ENCODE peak calls at places on chromosomes 16 and 17, in seven cellular contexts. T is activated CD8-positive, alpha-beta memory T cell treated with anti-CD3 and anti-CD28 coated beads for 1 hour; C is RKO; F is neuronal stem cell; K is putamen; U is ELR; L is stimulated activated CD4-positive, alpha-beta T cell treated with anti-CD3 and anti-CD28 coated beads, Interleukin-12 subunit alpha, Interleukin-12 subunit beta, amount 100 ng/mL, for 4 hours. I is an unnamed sample.

GRCh38 chr16:30748634-30749445 is 615 bp downstream of the PHKG2 start:
- DNase-seq in C (peak), F (peak), U (peak), K (no peak), T (no peak), L (no peak), I (peak)

GRCh38 chr17:6843241-6843890 is 11.8 kb upstream of the TEKT1 start:
- DNase-seq in U (peak), F (peak), L (no peak), K (peak), T (no peak), C (peak), I (peak)

GRCh38 chr17:32016231-32016630 is 9.0 kb downstream of the LRRC37B start:
- DNase-seq in K (no peak), F (no peak), U (no peak), C (no peak), T (no peak), L (no peak), I (no peak)

GRCh38 chr17:69227536-69227935 is 1.1 kb downstream of the ABCA10 start:
- DNase-seq in L (no peak), C (no peak), F (no peak), T (no peak), U (no peak), K (no peak), I (no peak)

GRCh38 chr16:1429631-1430030 is 1.2 kb upstream of the PERCC1 start:
- DNase-seq in C (no peak), L (no peak), K (no peak), U (no peak), F (no peak), T (no peak), I (no peak)

GRCh38 chr17:40604327-40605080 is 39.2 kb upstream of the CCR7 start:
- DNase-seq in F (no peak), T (no peak), U (no peak), K (no peak), C (no peak), L (no peak), I (no peak)

GRCh38 chr17:74550602-74551001 is 4.7 kb upstream of the CD300C start:
- DNase-seq in T (no peak), F (no peak), L (no peak), K (no peak), U (no peak), C (no peak), I (no peak)

GRCh38 chr16:55443855-55444254 is 35.1 kb upstream of the MMP2 start:
- DNase-seq in C (no peak), U (no peak), K (no peak), L (no peak), F (no peak), T (no peak), I (no peak)

GRCh38 chr16:13421726-13422125 is 498.2 kb upstream of the ERCC4 start:
- DNase-seq in U (peak), F (no peak), K (no peak), C (peak), L (no peak), T (no peak), I (peak)

GRCh38 chr17:80389011-80389995 is 25.7 kb upstream of the ENDOV start:
- DNase-seq in F (no peak), U (no peak), K (no peak), C (no peak), T (no peak), L (no peak), I (peak)

GRCh38 chr16:23905027-23905426 is 69.2 kb downstream of the PRKCB start:
- DNase-seq in L (no peak), C (peak), T (no peak), U (peak), F (peak), K (no peak), I (no peak)

GRCh38 chr16:15770107-15770506 is 86.7 kb downstream of the MYH11 start:
- DNase-seq in K (no peak), U (no peak), F (no peak), L (no peak), C (no peak), T (no peak), I (no peak)

GRCh38 chr16:78460428-78460827 is 361.0 kb downstream of the WWOX start:
- DNase-seq in L (no peak), C (no peak), U (no peak), K (no peak), T (no peak), F (no peak), I (no peak)

GRCh38 chr17:71107136-71107535 is 937.8 kb downstream of the KCNJ2 start:
- DNase-seq in F (no peak), C (no peak), T (no peak), U (no peak), K (no peak), L (no peak), I (peak)

GRCh38 chr16:73794936-73795335 is 501.7 kb upstream of the PSMD7 start:
- DNase-seq in C (no peak), F (no peak), T (no peak), K (no peak), U (no peak), L (no peak), I (no peak)

GRCh38 chr16:48963901-48964615 is 317.6 kb downstream of the CBLN1 start:
- DNase-seq in F (no peak), T (no peak), L (no peak), U (peak), K (no peak), C (no peak), I (peak)

GRCh38 chr16:88467433-88468051 is 14.5 kb downstream of the ZFPM1 start:
- DNase-seq in L (no peak), K (no peak), T (no peak), U (no peak), C (no peak), F (no peak), I (no peak)

GRCh38 chr17:76864024-76864423 is 4.2 kb upstream of the MGAT5B start:
- DNase-seq in T (no peak), L (no peak), C (no peak), K (no peak), F (no peak), U (no peak), I (no peak)

GRCh38 chr16:81469710-81470481 is 25.3 kb downstream of the CMIP start:
- DNase-seq in K (no peak), C (no peak), L (no peak), T (no peak), F (no peak), U (no peak), I (no peak)

GRCh38 chr16:88535181-88535856 is 34.9 kb upstream of the ZC3H18 start:
- DNase-seq in C (no peak), T (no peak), L (no peak), K (no peak), U (no peak), F (no peak), I (no peak)

GRCh38 chr17:71111945-71112344 is 942.6 kb downstream of the KCNJ2 start:
- DNase-seq in C (no peak), F (no peak), T (no peak), L (no peak), K (no peak), U (no peak), I (no peak)

GRCh38 chr17:31279401-31279800 is 17.6 kb downstream of the OMG start:
- DNase-seq in F (no peak), C (no peak), L (no peak), U (no peak), T (no peak), K (no peak), I (no peak)

GRCh38 chr17:57294629-57295501 is 38.5 kb downstream of the MSI2 start:
- DNase-seq in U (peak), T (peak), L (peak), C (peak), K (no peak), F (no peak), I (no peak)

GRCh38 chr16:77459534-77460412 is 24.9 kb upstream of the ADAMTS18 start:
- DNase-seq in C (no peak), K (no peak), U (no peak), F (no peak), L (no peak), T (no peak), I (no peak)

GRCh38 chr17:48198950-48199541 is 91.5 kb downstream of the SNX11 start:
- DNase-seq in K (no peak), U (no peak), L (no peak), T (no peak), C (no peak), F (no peak), I (no peak)

GRCh38 chr17:32910769-32911168 is 17.2 kb upstream of the TMEM98 start:
- DNase-seq in T (no peak), L (no peak), C (no peak), U (no peak), F (no peak), K (no peak), I (no peak)

GRCh38 chr16:27777527-27777926 is 227.6 kb downstream of the KATNIP start:
- DNase-seq in T (no peak), K (no peak), U (no peak), F (no peak), C (no peak), L (no peak), I (no peak)

GRCh38 chr16:30615358-30616076 is 5.3 kb upstream of the ZNF689 start:
- DNase-seq in F (peak), L (peak), C (no peak), K (no peak), T (peak), U (peak), I (no peak)

GRCh38 chr16:58582971-58583765 is 46.5 kb downstream of the CNOT1 start:
- DNase-seq in L (no peak), K (no peak), U (no peak), F (no peak), T (no peak), C (no peak), I (no peak)

GRCh38 chr16:88971371-88972097 is 5.5 kb downstream of the CBFA2T3 start:
- DNase-seq in K (no peak), C (no peak), L (no peak), F (no peak), U (no peak), T (no peak), I (no peak)

GRCh38 chr17:43579570-43580140 is 33.5 kb upstream of the ETV4 start:
- DNase-seq in L (no peak), U (peak), T (no peak), K (no peak), F (no peak), C (no peak), I (no peak)

GRCh38 chr16:88759245-88759975 is 25.6 kb downstream of the PIEZO1 start:
- DNase-seq in K (no peak), U (no peak), C (no peak), L (peak), T (no peak), F (no peak), I (no peak)

GRCh38 chr17:62627904-62628603 is 584 bp downstream of the MRC2 start:
- DNase-seq in U (peak), K (peak), T (no peak), L (peak), C (no peak), F (peak), I (no peak)

GRCh38 chr17:47280072-47280811 is 26.6 kb downstream of the ITGB3 start:
- DNase-seq in K (no peak), C (no peak), F (no peak), L (no peak), T (no peak), U (peak), I (no peak)

I was measured in skeletal muscle cell.